ENCODE peak calls at places on chromosomes 13 and 19, in four cellular contexts. One of them, this sample, is unnamed.

GRCh38 chr13:69567514-69567913 is 540.1 kb upstream of the ATXN8OS start:
- DNase-seq in SK-N-SH: no peak
- DNase-seq in HepG2: no peak
- DNase-seq in GM12878: no peak
- DNase-seq in this sample: no peak

GRCh38 chr13:94886191-94886590 is 173.8 kb upstream of the SOX21 start:
- DNase-seq in HepG2: no peak
- DNase-seq in SK-N-SH: no peak
- DNase-seq in GM12878: no peak
- DNase-seq in this sample: no peak

GRCh38 chr19:8392017-8392591 is 1.9 kb downstream of the RAB11B start:
- DNase-seq in HepG2: no peak
- DNase-seq in GM12878: no peak
- DNase-seq in SK-N-SH: peak; percentile 57
- DNase-seq in this sample: no peak

GRCh38 chr19:46731007-46731501 is 14.1 kb upstream of the PRKD2 start:
- DNase-seq in HepG2: no peak
- DNase-seq in GM12878: no peak
- DNase-seq in SK-N-SH: no peak
- DNase-seq in this sample: peak; percentile 73

GRCh38 chr19:3269972-3270667 is 45.7 kb downstream of the CELF5 start:
- DNase-seq in SK-N-SH: peak; percentile 93
- DNase-seq in GM12878: no peak
- DNase-seq in HepG2: no peak
- DNase-seq in this sample: no peak

GRCh38 chr13:97043302-97043701 is 49.0 kb upstream of the OXGR1 start:
- DNase-seq in GM12878: no peak
- DNase-seq in SK-N-SH: no peak
- DNase-seq in HepG2: no peak
- DNase-seq in this sample: no peak

GRCh38 chr19:46499692-46500091 is 4.0 kb upstream of the PNMA8B start:
- DNase-seq in GM12878: no peak
- DNase-seq in HepG2: no peak
- DNase-seq in SK-N-SH: no peak
- DNase-seq in this sample: no peak

GRCh38 chr19:21463449-21464105 is 41.8 kb upstream of the ZNF429 start:
- DNase-seq in SK-N-SH: peak; percentile 87
- DNase-seq in GM12878: no peak
- DNase-seq in HepG2: no peak
- DNase-seq in this sample: peak; percentile 85

GRCh38 chr19:19372656-19373416 is 32.6 kb upstream of the GATAD2A start:
- DNase-seq in GM12878: no peak
- DNase-seq in HepG2: peak; percentile 90
- DNase-seq in SK-N-SH: no peak
- DNase-seq in this sample: no peak

GRCh38 chr19:6047741-6048231 is 62.5 kb downstream of the RFX2 start:
- DNase-seq in GM12878: no peak
- DNase-seq in SK-N-SH: peak; percentile 84
- DNase-seq in HepG2: peak; percentile 70
- DNase-seq in this sample: peak; percentile 64

GRCh38 chr13:110018009-110018408 is 231.6 kb upstream of the IRS2 start:
- DNase-seq in HepG2: no peak
- DNase-seq in GM12878: no peak
- DNase-seq in SK-N-SH: no peak
- DNase-seq in this sample: no peak

GRCh38 chr13:30832845-30833332 is 73.2 kb upstream of the MEDAG start:
- DNase-seq in HepG2: peak; percentile 97
- DNase-seq in SK-N-SH: peak; percentile 82
- DNase-seq in GM12878: no peak
- DNase-seq in this sample: no peak

GRCh38 chr19:6761053-6761676 is 6.1 kb downstream of the SH2D3A start:
- DNase-seq in SK-N-SH: peak; percentile 77
- DNase-seq in HepG2: peak; percentile 28
- DNase-seq in GM12878: no peak
- DNase-seq in this sample: peak; percentile 55

GRCh38 chr13:76638160-76638559 is 248.0 kb downstream of the KCTD12 start:
- DNase-seq in GM12878: no peak
- DNase-seq in SK-N-SH: no peak
- DNase-seq in HepG2: no peak
- DNase-seq in this sample: no peak

GRCh38 chr13:24123761-24124160 is 36.8 kb upstream of the SPATA13 start:
- DNase-seq in GM12878: no peak
- DNase-seq in SK-N-SH: no peak
- DNase-seq in HepG2: no peak
- DNase-seq in this sample: no peak

GRCh38 chr19:10009269-10009665 is 1.0 kb downstream of the COL5A3 start:
- DNase-seq in GM12878: no peak
- DNase-seq in HepG2: no peak
- DNase-seq in SK-N-SH: peak; percentile 60
- DNase-seq in this sample: no peak

GRCh38 chr13:94272038-94272437 is 207.4 kb downstream of the DCT start:
- DNase-seq in SK-N-SH: no peak
- DNase-seq in GM12878: no peak
- DNase-seq in HepG2: no peak
- DNase-seq in this sample: no peak

GRCh38 chr13:111975539-111976473 is 91.1 kb upstream of the SOX1 start:
- DNase-seq in GM12878: no peak
- DNase-seq in HepG2: no peak
- DNase-seq in SK-N-SH: peak; percentile 32
- DNase-seq in this sample: no peak

GRCh38 chr19:36032251-36033104 is at the start of gene CLIP3:
- DNase-seq in GM12878: no peak
- DNase-seq in SK-N-SH: peak; percentile 100
- DNase-seq in HepG2: no peak
- DNase-seq in this sample: no peak

GRCh38 chr13:35767256-35767981 is 290.9 kb upstream of the MAB21L1 start:
- DNase-seq in HepG2: no peak
- DNase-seq in GM12878: no peak
- DNase-seq in SK-N-SH: no peak
- DNase-seq in this sample: no peak

GRCh38 chr13:110422913-110423688 is 116.0 kb downstream of the COL4A2 start:
- DNase-seq in HepG2: no peak
- DNase-seq in GM12878: no peak
- DNase-seq in SK-N-SH: no peak
- DNase-seq in this sample: no peak

GRCh38 chr19:32914879-32915278 is 45.3 kb upstream of the SLC7A9 start:
- DNase-seq in GM12878: no peak
- DNase-seq in SK-N-SH: no peak
- DNase-seq in HepG2: no peak
- DNase-seq in this sample: no peak

GRCh38 chr19:50042363-50043024 is 16.7 kb downstream of the ZNF473 start:
- DNase-seq in GM12878: no peak
- DNase-seq in HepG2: no peak
- DNase-seq in SK-N-SH: no peak
- DNase-seq in this sample: no peak

GRCh38 chr19:6739884-6740588 is 556 bp downstream of the TRIP10 start:
- DNase-seq in HepG2: no peak
- DNase-seq in GM12878: no peak
- DNase-seq in SK-N-SH: peak; percentile 78
- DNase-seq in this sample: no peak

GRCh38 chr19:10450853-10451609 is 30.7 kb downstream of the PDE4A start:
- DNase-seq in SK-N-SH: peak; percentile 58
- DNase-seq in HepG2: no peak
- DNase-seq in GM12878: no peak
- DNase-seq in this sample: peak; percentile 54

GRCh38 chr19:20664917-20665781 is 3.8 kb upstream of the ZNF626 start:
- DNase-seq in SK-N-SH: no peak
- DNase-seq in GM12878: no peak
- DNase-seq in HepG2: peak; percentile 22
- DNase-seq in this sample: no peak

GRCh38 chr13:93060144-93060543 is 166.5 kb upstream of the GPC6 start:
- DNase-seq in GM12878: no peak
- DNase-seq in HepG2: no peak
- DNase-seq in SK-N-SH: no peak
- DNase-seq in this sample: no peak
- TF ChIP-seq JUND in GM12878: no peak
- TF ChIP-seq JUND in HepG2: no peak
- TF ChIP-seq JUND in SK-N-SH: no peak
- TF ChIP-seq JUND in this sample: no peak

GRCh38 chr19:13718733-13719132 is 45.6 kb upstream of the MRI1 start:
- DNase-seq in SK-N-SH: peak; percentile 28
- DNase-seq in GM12878: no peak
- DNase-seq in HepG2: no peak
- DNase-seq in this sample: peak; percentile 76
- TF ChIP-seq JUND in SK-N-SH: no peak
- TF ChIP-seq JUND in GM12878: no peak
- TF ChIP-seq JUND in HepG2: no peak
- TF ChIP-seq JUND in this sample: no peak

GRCh38 chr13:73366241-73366640 is 307.4 kb downstream of the KLF5 start:
- DNase-seq in SK-N-SH: no peak
- DNase-seq in GM12878: no peak
- DNase-seq in HepG2: no peak
- DNase-seq in this sample: no peak

GRCh38 chr13:73368608-73369007 is 309.8 kb downstream of the KLF5 start:
- DNase-seq in GM12878: no peak
- DNase-seq in HepG2: no peak
- DNase-seq in SK-N-SH: no peak
- DNase-seq in this sample: no peak

GRCh38 chr13:73367886-73368285 is 309.1 kb downstream of the KLF5 start:
- DNase-seq in GM12878: no peak
- DNase-seq in SK-N-SH: no peak
- DNase-seq in HepG2: no peak
- DNase-seq in this sample: no peak

GRCh38 chr13:73370066-73370465 is 311.3 kb downstream of the KLF5 start:
- DNase-seq in HepG2: no peak
- DNase-seq in SK-N-SH: no peak
- DNase-seq in GM12878: no peak
- DNase-seq in this sample: no peak

DNA sequence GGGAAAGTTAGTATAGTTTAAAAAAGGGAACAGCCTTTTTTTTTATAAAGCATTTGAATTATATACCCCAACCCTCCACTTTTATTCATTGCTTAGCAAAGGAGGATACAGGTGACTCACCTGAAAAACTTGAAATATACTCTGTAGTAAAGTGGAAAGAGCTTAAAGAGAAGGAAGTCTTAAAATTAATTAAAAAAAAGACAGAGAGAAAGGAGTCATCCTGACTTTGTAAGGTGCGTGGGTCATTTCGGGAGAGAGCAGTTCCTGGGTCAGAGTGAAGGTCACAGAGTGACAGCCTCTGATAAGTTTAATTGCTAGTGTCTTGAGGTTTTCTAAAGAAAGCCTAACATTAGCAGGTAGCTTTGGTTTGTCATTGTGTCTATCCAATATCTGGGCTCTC is 310.3 kb downstream of the KLF5 start:
- DNase-seq in HepG2: no peak
- DNase-seq in SK-N-SH: no peak
- DNase-seq in GM12878: no peak
- DNase-seq in this sample: no peak
- TF ChIP-seq JUND in HepG2: no peak
- TF ChIP-seq JUND in SK-N-SH: no peak
- TF ChIP-seq JUND in GM12878: no peak
- TF ChIP-seq JUND in this sample: no peak

DNA sequence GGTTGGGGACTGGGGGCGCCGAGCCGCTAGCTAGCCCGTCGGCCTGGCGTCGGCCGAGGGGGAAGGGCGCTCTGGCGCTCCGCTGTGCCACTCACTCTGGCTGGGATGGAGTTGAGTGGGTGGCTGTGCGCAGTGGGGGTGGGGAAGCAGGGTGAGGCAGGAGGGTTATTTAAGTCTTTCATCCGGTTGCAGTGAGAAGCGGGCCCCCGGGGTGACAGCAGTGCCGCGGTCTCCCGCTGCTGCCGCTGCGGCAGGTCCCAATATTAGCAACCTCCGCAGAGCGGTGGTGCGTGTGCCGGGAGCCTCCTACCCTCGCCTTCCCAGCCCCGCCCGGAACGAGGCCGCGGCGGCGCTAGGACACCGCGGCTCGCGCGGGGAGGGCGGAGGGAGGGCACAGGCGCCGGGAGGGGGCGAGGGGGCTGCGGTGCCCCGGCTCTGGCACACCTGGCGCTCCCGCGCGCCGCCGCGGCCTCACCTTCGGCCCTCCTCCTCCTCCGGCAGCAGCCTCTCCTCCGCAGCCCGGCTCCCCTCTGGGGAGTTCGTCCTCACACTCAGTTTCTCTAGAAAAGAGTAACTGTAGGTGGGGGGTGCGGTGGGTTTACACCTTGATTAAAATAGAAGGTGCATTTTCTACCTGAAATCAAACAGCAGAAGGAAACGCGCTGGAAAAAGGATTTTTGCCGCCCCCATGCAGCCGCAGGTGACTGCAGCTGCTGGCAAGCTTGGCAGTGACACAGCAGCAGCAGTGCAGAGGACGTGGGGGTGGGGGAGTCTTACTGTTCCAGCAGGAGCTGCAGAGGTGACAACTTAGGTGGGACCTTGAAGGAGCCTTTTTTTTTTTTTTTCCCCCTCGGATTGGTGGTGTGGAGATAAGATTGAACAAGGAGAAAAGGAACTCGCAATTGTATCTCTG is 4.5 kb downstream of the FGF9 start:
- DNase-seq in GM12878: no peak
- DNase-seq in HepG2: no peak
- DNase-seq in SK-N-SH: peak; percentile 36
- DNase-seq in this sample: no peak
- TF ChIP-seq JUND in GM12878: no peak
- TF ChIP-seq JUND in HepG2: no peak
- TF ChIP-seq JUND in SK-N-SH: no peak
- TF ChIP-seq JUND in this sample: no peak

GRCh38 chr13:108917581-108917980 is 288.2 kb downstream of the MYO16 start:
- DNase-seq in SK-N-SH: no peak
- DNase-seq in GM12878: no peak
- DNase-seq in HepG2: no peak
- DNase-seq in this sample: no peak

GRCh38 chr13:108915634-108916497 is 286.5 kb downstream of the MYO16 start:
- DNase-seq in HepG2: peak; percentile 91
- DNase-seq in GM12878: peak; percentile 52
- DNase-seq in SK-N-SH: no peak
- DNase-seq in this sample: no peak

GRCh38 chr13:108915095-108915633 is 285.8 kb downstream of the MYO16 start:
- DNase-seq in GM12878: no peak
- DNase-seq in SK-N-SH: peak; percentile 41
- DNase-seq in HepG2: peak; percentile 24
- DNase-seq in this sample: no peak

GRCh38 chr13:108911807-108912206 is 282.4 kb downstream of the MYO16 start:
- DNase-seq in GM12878: no peak
- DNase-seq in SK-N-SH: no peak
- DNase-seq in HepG2: no peak
- DNase-seq in this sample: no peak
- TF ChIP-seq JUND in GM12878: no peak
- TF ChIP-seq JUND in SK-N-SH: no peak
- TF ChIP-seq JUND in HepG2: no peak
- TF ChIP-seq JUND in this sample: no peak

GRCh38 chr13:51958217-51958547 is 53.1 kb downstream of the ATP7B start:
- DNase-seq in HepG2: no peak
- DNase-seq in GM12878: no peak
- DNase-seq in SK-N-SH: no peak
- DNase-seq in this sample: no peak

GRCh38 chr13:51961493-51962403 is 49.5 kb downstream of the ATP7B start:
- DNase-seq in SK-N-SH: no peak
- DNase-seq in HepG2: no peak
- DNase-seq in GM12878: no peak
- DNase-seq in this sample: no peak

GRCh38 chr13:51957377-51958216 is 53.7 kb downstream of the ATP7B start:
- DNase-seq in GM12878: peak; percentile 37
- DNase-seq in SK-N-SH: no peak
- DNase-seq in HepG2: no peak
- DNase-seq in this sample: no peak

GRCh38 chr13:51960766-51961165 is 50.5 kb downstream of the ATP7B start:
- DNase-seq in SK-N-SH: no peak
- DNase-seq in GM12878: no peak
- DNase-seq in HepG2: no peak
- DNase-seq in this sample: no peak

GRCh38 chr13:51959773-51960172 is 51.5 kb downstream of the ATP7B start:
- DNase-seq in GM12878: no peak
- DNase-seq in HepG2: no peak
- DNase-seq in SK-N-SH: no peak
- DNase-seq in this sample: no peak
- TF ChIP-seq JUND in GM12878: no peak
- TF ChIP-seq JUND in HepG2: no peak
- TF ChIP-seq JUND in SK-N-SH: no peak
- TF ChIP-seq JUND in this sample: no peak

This sample was measured in T47D.